ENCODE peak calls at places on chromosome 22, in four cellular contexts. Y, A, W and S are unnamed samples.

GRCh38 chr22:29202231-29203192 is 3.2 kb upstream of the EMID1 start:
- DNase-seq in Y (peak), A (peak), W (peak), S (peak)

GRCh38 chr22:45975266-45976161 is 1.4 kb downstream of the WNT7B start:
- DNase-seq in Y (no peak), A (no peak), W (peak), S (no peak)

GRCh38 chr22:28220626-28221363 is 301.7 kb upstream of the PITPNB start:
- DNase-seq in Y (no peak), A (no peak), W (no peak), S (no peak)

GRCh38 chr22:46050916-46051614 is 74.1 kb upstream of the WNT7B start:
- DNase-seq in Y (no peak), A (no peak), W (peak), S (no peak)

GRCh38 chr22:36234211-36234610 is 5.1 kb downstream of the APOL2 start:
- DNase-seq in Y (no peak), A (no peak), W (no peak), S (no peak)

GRCh38 chr22:19232620-19233019 is 54.1 kb upstream of the SLC25A1 start:
- DNase-seq in Y (no peak), A (no peak), W (no peak), S (no peak)

GRCh38 chr22:29152045-29152380 is 53.7 kb upstream of the EMID1 start:
- DNase-seq in Y (no peak), A (no peak), W (peak), S (no peak)

GRCh38 chr22:34702279-34702678 is 363.7 kb upstream of the ISX start:
- DNase-seq in Y (no peak), A (no peak), W (no peak), S (no peak)

GRCh38 chr22:37197451-37198289 is 9.6 kb upstream of the C1QTNF6 start:
- DNase-seq in Y (no peak), A (no peak), W (peak), S (no peak)

GRCh38 chr22:25085930-25086901 is 113.4 kb upstream of the CRYBB3 start:
- DNase-seq in Y (peak), A (no peak), W (no peak), S (no peak)

GRCh38 chr22:32751065-32751739 is 50.3 kb upstream of the TIMP3 start:
- DNase-seq in Y (no peak), A (no peak), W (no peak), S (no peak)

GRCh38 chr22:29080061-29080975 is 7.5 kb downstream of the KREMEN1 start:
- DNase-seq in Y (no peak), A (no peak), W (no peak), S (no peak)

GRCh38 chr22:35749808-35750207 is 32.1 kb downstream of the APOL5 start:
- DNase-seq in Y (no peak), A (no peak), W (peak), S (no peak)

GRCh38 chr22:45893516-45893915 is 83.4 kb downstream of the WNT7B start:
- DNase-seq in Y (no peak), A (no peak), W (no peak), S (no peak)